ENCODE peak calls at places on chromosome 19, in seven cellular contexts. H is AG09309, X is cardiac septum, M is left lung, U is HT-29, B is T1000, T is A549. N is an unnamed sample.

GRCh38 chr19:35619290-35619923 is 6.9 kb downstream of the HAUS5 start:
- DNase-seq in H (no peak), X (no peak), M (no peak), U (no peak), B (no peak), T (no peak), N (no peak)

GRCh38 chr19:8050274-8051096 is 2.1 kb upstream of the CCL25 start:
- DNase-seq in H (no peak), X (peak), M (peak), U (peak), B (no peak), T (peak), N (peak)

GRCh38 chr19:916645-917322 is 349 bp upstream of the KISS1R start:
- DNase-seq in H (no peak), X (no peak), M (no peak), U (no peak), B (no peak), T (no peak), N (no peak)

GRCh38 chr19:40443930-40444180 is 280 bp downstream of the SERTAD3 start:
- DNase-seq in H (no peak), X (no peak), M (no peak), U (no peak), B (no peak), T (peak), N (no peak)

GRCh38 chr19:32646556-32646955 is 28.4 kb downstream of the ANKRD27 start:
- DNase-seq in H (no peak), X (no peak), M (no peak), U (no peak), B (no peak), T (no peak), N (no peak)

GRCh38 chr19:29706635-29707034 is 8.4 kb downstream of the C19orf12 start:
- DNase-seq in H (no peak), X (no peak), M (no peak), U (no peak), B (no peak), T (no peak), N (no peak)

GRCh38 chr19:57675881-57676280 is 5.9 kb upstream of the ZNF551 start:
- DNase-seq in H (peak), X (no peak), M (no peak), U (no peak), B (no peak), T (no peak), N (no peak)

GRCh38 chr19:45645068-45645630 is 6.0 kb upstream of the EML2 start:
- DNase-seq in H (no peak), X (no peak), M (no peak), U (no peak), B (no peak), T (no peak), N (no peak)

GRCh38 chr19:48565090-48565489 is 13.1 kb downstream of the SULT2B1 start:
- DNase-seq in H (no peak), X (no peak), M (no peak), U (peak), B (peak), T (peak), N (peak)